ENCODE peak calls at places on chromosomes 4 and X, in four cellular contexts. One of them, this sample, is unnamed.

GRCh38 chrX:143437439-143437838 is 79.8 kb downstream of the SPANXN3 start:
- DNase-seq in AG04450: no peak
- DNase-seq in trophoblast cell: peak; percentile 11
- DNase-seq in breast epithelium: no peak
- DNase-seq in this sample: peak; percentile 4

GRCh38 chr4:159495515-159496236 is 392.8 kb downstream of the RAPGEF2 start:
- DNase-seq in breast epithelium: no peak
- DNase-seq in trophoblast cell: no peak
- DNase-seq in AG04450: no peak
- DNase-seq in this sample: no peak

GRCh38 chr4:10164877-10165283 is 48.3 kb upstream of the WDR1 start:
- DNase-seq in AG04450: no peak
- DNase-seq in breast epithelium: no peak
- DNase-seq in trophoblast cell: peak; percentile 73
- DNase-seq in this sample: peak; percentile 45

GRCh38 chr4:147638942-147639341 is 21.7 kb downstream of the TMEM184C start:
- DNase-seq in AG04450: no peak
- DNase-seq in trophoblast cell: no peak
- DNase-seq in breast epithelium: no peak
- DNase-seq in this sample: no peak

GRCh38 chrX:80138938-80139337 is 124.4 kb downstream of the TBX22 start:
- DNase-seq in trophoblast cell: no peak
- DNase-seq in breast epithelium: no peak
- DNase-seq in AG04450: no peak
- DNase-seq in this sample: no peak

GRCh38 chr4:21790437-21791029 is 158.0 kb downstream of the KCNIP4 start:
- DNase-seq in trophoblast cell: peak; percentile 75
- DNase-seq in breast epithelium: no peak
- DNase-seq in AG04450: no peak
- DNase-seq in this sample: peak; percentile 14

GRCh38 chr4:59057804-59058203 is 1947.6 kb upstream of the IGFBP7 start:
- DNase-seq in breast epithelium: no peak
- DNase-seq in trophoblast cell: no peak
- DNase-seq in AG04450: no peak
- DNase-seq in this sample: no peak

GRCh38 chr4:68797618-68798017 is 18.2 kb upstream of the UGT2B10 start:
- DNase-seq in AG04450: no peak
- DNase-seq in breast epithelium: no peak
- DNase-seq in trophoblast cell: no peak
- DNase-seq in this sample: no peak

GRCh38 chrX:110315541-110315940 is 2.3 kb downstream of the AMMECR1 start:
- DNase-seq in breast epithelium: no peak
- DNase-seq in AG04450: no peak
- DNase-seq in trophoblast cell: no peak
- DNase-seq in this sample: no peak

GRCh38 chrX:47583240-47583861 is 1.1 kb downstream of the TIMP1 start:
- DNase-seq in trophoblast cell: no peak
- DNase-seq in AG04450: no peak
- DNase-seq in breast epithelium: no peak
- DNase-seq in this sample: no peak

GRCh38 chr4:3316146-3316545 is 23.3 kb downstream of the RGS12 start:
- DNase-seq in breast epithelium: peak; percentile 20
- DNase-seq in AG04450: no peak
- DNase-seq in trophoblast cell: no peak
- DNase-seq in this sample: no peak

GRCh38 chrX:109356684-109357083 is 125.2 kb downstream of the GUCY2F start:
- DNase-seq in trophoblast cell: no peak
- DNase-seq in AG04450: no peak
- DNase-seq in breast epithelium: no peak
- DNase-seq in this sample: no peak

GRCh38 chr4:149077142-149077541 is 634.9 kb upstream of the NR3C2 start:
- DNase-seq in AG04450: no peak
- DNase-seq in breast epithelium: no peak
- DNase-seq in trophoblast cell: peak; percentile 31
- DNase-seq in this sample: no peak

GRCh38 chr4:106395582-106395981 is 27.0 kb upstream of the GIMD1 start:
- DNase-seq in AG04450: no peak
- DNase-seq in trophoblast cell: no peak
- DNase-seq in breast epithelium: no peak
- DNase-seq in this sample: no peak
- H3K9me3 ChIP-seq in AG04450: no peaks in the 10 kb centered on the region
- H3K9me3 ChIP-seq in trophoblast cell: no peaks in the 10 kb centered on the region
- H3K9me3 ChIP-seq in breast epithelium: peaks cover 52% of the 10 kb centered on the region
- H3K9me3 ChIP-seq in this sample: peaks cover 2% of the 10 kb centered on the region

DNA sequence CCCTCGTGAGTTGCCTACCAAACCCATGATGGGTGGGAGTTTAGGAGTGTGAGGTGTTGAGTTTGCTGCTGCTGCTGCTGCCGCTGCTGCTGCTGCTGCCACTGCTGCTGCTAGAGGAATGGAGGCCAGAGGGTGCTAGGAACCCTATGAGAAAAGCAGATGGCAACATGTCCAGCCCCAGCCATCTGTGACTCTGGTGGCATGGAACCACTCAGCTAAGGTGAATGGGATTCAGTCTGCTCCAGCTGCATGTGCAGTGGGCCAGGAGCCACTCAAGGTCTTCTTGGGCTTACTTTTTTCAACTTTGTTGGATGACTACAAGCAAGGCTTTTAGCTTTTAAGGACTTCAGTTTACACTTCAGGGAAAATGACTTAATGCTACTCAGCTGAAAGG is 103.8 kb downstream of the RTL5 start:
- DNase-seq in breast epithelium: no peak
- DNase-seq in AG04450: no peak
- DNase-seq in trophoblast cell: no peak
- DNase-seq in this sample: no peak
- H3K27me3 ChIP-seq in breast epithelium: no peaks in the 10 kb centered on the region
- H3K27me3 ChIP-seq in AG04450: no peaks in the 10 kb centered on the region
- H3K27me3 ChIP-seq in trophoblast cell: no peaks in the 10 kb centered on the region
- H3K27me3 ChIP-seq in this sample: no peaks in the 10 kb centered on the region

GRCh38 chrX:10049246-10049645 is 82.1 kb downstream of the CLDN34 start:
- DNase-seq in AG04450: no peak
- DNase-seq in breast epithelium: no peak
- DNase-seq in trophoblast cell: no peak
- DNase-seq in this sample: no peak
- H3K9me3 ChIP-seq in AG04450: no peaks in the 10 kb centered on the region
- H3K9me3 ChIP-seq in breast epithelium: no peaks in the 10 kb centered on the region
- H3K9me3 ChIP-seq in trophoblast cell: no peaks in the 10 kb centered on the region
- H3K9me3 ChIP-seq in this sample: no peaks in the 10 kb centered on the region

DNA sequence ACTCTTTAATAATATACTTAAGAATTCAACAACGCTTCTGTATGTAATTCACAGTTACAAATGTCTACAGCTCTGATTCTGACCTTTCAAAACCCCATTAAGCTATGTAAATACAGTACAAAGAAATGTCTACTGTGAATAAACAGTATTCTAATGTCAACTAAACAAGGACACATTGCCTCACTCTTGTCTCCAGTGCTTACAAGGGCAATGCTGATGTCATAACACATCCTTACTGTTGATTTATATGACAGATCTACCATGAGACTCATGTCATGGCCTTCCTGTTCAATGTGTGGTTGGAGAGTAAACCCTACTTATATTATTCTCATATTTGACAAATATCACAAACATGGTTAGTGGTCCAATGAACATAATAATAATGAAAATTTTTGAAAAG is 256.1 kb upstream of the ADGRL3 start:
- DNase-seq in breast epithelium: no peak
- DNase-seq in trophoblast cell: no peak
- DNase-seq in AG04450: no peak
- DNase-seq in this sample: no peak
- H3K27me3 ChIP-seq in breast epithelium: no peaks in the 10 kb centered on the region
- H3K27me3 ChIP-seq in trophoblast cell: no peaks in the 10 kb centered on the region
- H3K27me3 ChIP-seq in AG04450: no peaks in the 10 kb centered on the region
- H3K27me3 ChIP-seq in this sample: no peaks in the 10 kb centered on the region

DNA sequence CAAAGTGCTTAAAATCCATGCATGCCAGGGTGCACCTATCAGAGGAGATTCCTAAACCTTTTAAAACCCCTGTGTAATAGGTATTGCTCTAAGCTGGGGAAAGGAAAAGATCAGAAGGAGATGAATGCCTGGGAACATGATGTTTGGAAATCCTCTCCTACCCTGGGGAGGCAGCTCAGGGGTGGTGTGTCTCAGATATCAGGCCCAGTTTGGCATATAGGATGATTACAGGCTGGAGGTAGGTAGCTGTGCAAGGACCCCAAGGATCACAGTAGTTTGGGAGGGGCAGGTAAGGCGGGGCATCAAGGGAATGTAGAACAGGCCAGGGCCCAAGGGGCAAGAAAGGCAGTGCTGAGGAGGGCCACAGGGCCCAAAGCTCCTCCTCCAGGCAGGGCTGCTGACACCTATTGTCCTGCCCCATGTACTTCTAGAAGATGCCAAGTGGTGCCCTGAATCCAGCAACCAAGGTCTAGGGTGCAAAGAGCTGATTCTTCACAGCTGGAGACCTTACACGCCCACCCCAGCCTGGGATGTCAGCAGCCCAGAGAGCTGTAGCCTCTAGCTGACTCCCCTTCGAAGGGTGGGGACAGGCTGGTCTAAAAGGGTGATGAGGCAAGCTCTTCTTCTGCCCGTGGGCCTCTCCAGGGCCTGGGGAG is 17.6 kb downstream of the SASH3 start:
- DNase-seq in AG04450: no peak
- DNase-seq in breast epithelium: no peak
- DNase-seq in trophoblast cell: no peak
- DNase-seq in this sample: no peak
- H3K9me3 ChIP-seq in AG04450: no peaks in the 10 kb centered on the region
- H3K9me3 ChIP-seq in breast epithelium: no peaks in the 10 kb centered on the region
- H3K9me3 ChIP-seq in trophoblast cell: no peaks in the 10 kb centered on the region
- H3K9me3 ChIP-seq in this sample: no peaks in the 10 kb centered on the region

GRCh38 chr4:151408630-151409469 is at the start of gene FHIP1A:
- DNase-seq in AG04450: peak; percentile 4
- DNase-seq in breast epithelium: peak; percentile 88
- DNase-seq in trophoblast cell: peak; percentile 96
- DNase-seq in this sample: peak; percentile 91

GRCh38 chr4:151407018-151407417 is 2.0 kb upstream of the FHIP1A start:
- DNase-seq in breast epithelium: no peak
- DNase-seq in AG04450: no peak
- DNase-seq in trophoblast cell: no peak
- DNase-seq in this sample: no peak

GRCh38 chr4:151409470-151410313 is 716 bp downstream of the FHIP1A start:
- DNase-seq in trophoblast cell: peak; percentile 79
- DNase-seq in breast epithelium: no peak
- DNase-seq in AG04450: no peak
- DNase-seq in this sample: peak; percentile 69

GRCh38 chr4:151408380-151408629 is 671 bp upstream of the FHIP1A start:
- DNase-seq in breast epithelium: no peak
- DNase-seq in trophoblast cell: no peak
- DNase-seq in AG04450: no peak
- DNase-seq in this sample: no peak

GRCh38 chr4:151407466-151408379 is 1.3 kb upstream of the FHIP1A start:
- DNase-seq in breast epithelium: peak; percentile 62
- DNase-seq in AG04450: no peak
- DNase-seq in trophoblast cell: peak; percentile 5
- DNase-seq in this sample: peak; percentile 43
- H3K27me3 ChIP-seq in breast epithelium: no peaks in the 10 kb centered on the region
- H3K27me3 ChIP-seq in AG04450: peaks cover 38% of the 10 kb centered on the region
- H3K27me3 ChIP-seq in trophoblast cell: no peaks in the 10 kb centered on the region
- H3K27me3 ChIP-seq in this sample: no peaks in the 10 kb centered on the region

This sample was measured in small intestine.